ENCODE peak calls at places on chromosomes 4 and X, in four cellular contexts. One of them, this sample, is unnamed.

GRCh38 chrX:95728446-95728845 is 956.2 kb upstream of the DIAPH2 start:
- DNase-seq in H1: no peak
- DNase-seq in K562: no peak
- DNase-seq in A549: no peak
- DNase-seq in this sample: no peak

GRCh38 chrX:18871161-18871880 is 112.6 kb downstream of the PHKA2 start:
- DNase-seq in H1: no peak
- DNase-seq in A549: no peak
- DNase-seq in K562: no peak
- DNase-seq in this sample: no peak

GRCh38 chrX:110491846-110492620 is 133.4 kb downstream of the RTL9 start:
- DNase-seq in A549: no peak
- DNase-seq in H1: no peak
- DNase-seq in K562: no peak
- DNase-seq in this sample: no peak

GRCh38 chr4:149701733-149702132 is 113.9 kb downstream of the IQCM start:
- DNase-seq in K562: no peak
- DNase-seq in A549: no peak
- DNase-seq in H1: no peak
- DNase-seq in this sample: no peak

GRCh38 chr4:140653718-140654515 is 85.2 kb upstream of the UCP1 start:
- DNase-seq in H1: no peak
- DNase-seq in A549: no peak
- DNase-seq in K562: no peak
- DNase-seq in this sample: no peak

GRCh38 chr4:111630705-111631104 is 514.5 kb upstream of the FAM241A start:
- DNase-seq in K562: no peak
- DNase-seq in H1: no peak
- DNase-seq in A549: no peak
- DNase-seq in this sample: peak

GRCh38 chrX:20487227-20487626 is 220.5 kb upstream of the RPS6KA3 start:
- DNase-seq in A549: no peak
- DNase-seq in K562: no peak
- DNase-seq in H1: no peak
- DNase-seq in this sample: no peak

GRCh38 chr4:4735870-4736269 is 123.6 kb upstream of the MSX1 start:
- DNase-seq in K562: no peak
- DNase-seq in H1: no peak
- DNase-seq in A549: no peak
- DNase-seq in this sample: no peak

GRCh38 chrX:34632404-34632803 is 24.7 kb downstream of the TMEM47 start:
- DNase-seq in H1: no peak
- DNase-seq in K562: no peak
- DNase-seq in A549: no peak
- DNase-seq in this sample: no peak

GRCh38 chr4:91681544-91681943 is 622.2 kb upstream of the GRID2 start:
- DNase-seq in A549: no peak
- DNase-seq in K562: no peak
- DNase-seq in H1: no peak
- DNase-seq in this sample: no peak

GRCh38 chr4:102259702-102260101 is 85.6 kb downstream of the SLC39A8 start:
- DNase-seq in A549: no peak
- DNase-seq in H1: no peak
- DNase-seq in K562: no peak
- DNase-seq in this sample: no peak

GRCh38 chrX:11097920-11098319 is 13.2 kb upstream of the HCCS start:
- DNase-seq in H1: no peak
- DNase-seq in A549: no peak
- DNase-seq in K562: no peak
- DNase-seq in this sample: peak

GRCh38 chrX:45771114-45771513 is 570.4 kb upstream of the DIPK2B start:
- DNase-seq in A549: peak
- DNase-seq in K562: no peak
- DNase-seq in H1: no peak
- DNase-seq in this sample: peak

GRCh38 chr4:6177587-6178197 is 22.7 kb downstream of the JAKMIP1 start:
- DNase-seq in H1: no peak
- DNase-seq in A549: peak
- DNase-seq in K562: peak
- DNase-seq in this sample: no peak

GRCh38 chrX:46551494-46552128 is 6.4 kb upstream of the ZNF674 start:
- DNase-seq in H1: no peak
- DNase-seq in K562: no peak
- DNase-seq in A549: no peak
- DNase-seq in this sample: no peak

GRCh38 chr4:87851332-87851731 is 18.6 kb downstream of the MEPE start:
- DNase-seq in K562: no peak
- DNase-seq in A549: no peak
- DNase-seq in H1: no peak
- DNase-seq in this sample: no peak

GRCh38 chr4:177461606-177462005 is 19.4 kb upstream of the AGA start:
- DNase-seq in H1: no peak
- DNase-seq in K562: no peak
- DNase-seq in A549: no peak
- DNase-seq in this sample: no peak

GRCh38 chr4:88761861-88762523 is 64.4 kb upstream of the NAP1L5 start:
- DNase-seq in K562: no peak
- DNase-seq in H1: no peak
- DNase-seq in A549: no peak
- DNase-seq in this sample: peak

GRCh38 chrX:68758671-68759070 is 70.2 kb upstream of the EFNB1 start:
- DNase-seq in K562: no peak
- DNase-seq in H1: no peak
- DNase-seq in A549: no peak
- DNase-seq in this sample: no peak

GRCh38 chrX:102784550-102784949 is 64.0 kb downstream of the GPRASP3 start:
- DNase-seq in K562: no peak
- DNase-seq in A549: no peak
- DNase-seq in H1: no peak
- DNase-seq in this sample: no peak

GRCh38 chr4:74088396-74088795 is 10.6 kb downstream of the CXCL2 start:
- DNase-seq in H1: no peak
- DNase-seq in A549: no peak
- DNase-seq in K562: no peak
- DNase-seq in this sample: no peak

GRCh38 chrX:37453821-37454220 is 104.7 kb downstream of the PRRG1 start:
- DNase-seq in H1: no peak
- DNase-seq in K562: no peak
- DNase-seq in A549: no peak
- DNase-seq in this sample: no peak

GRCh38 chrX:48461830-48462229 is 8.2 kb downstream of the SLC38A5 start:
- DNase-seq in K562: no peak
- DNase-seq in A549: no peak
- DNase-seq in H1: no peak
- DNase-seq in this sample: no peak

DNA sequence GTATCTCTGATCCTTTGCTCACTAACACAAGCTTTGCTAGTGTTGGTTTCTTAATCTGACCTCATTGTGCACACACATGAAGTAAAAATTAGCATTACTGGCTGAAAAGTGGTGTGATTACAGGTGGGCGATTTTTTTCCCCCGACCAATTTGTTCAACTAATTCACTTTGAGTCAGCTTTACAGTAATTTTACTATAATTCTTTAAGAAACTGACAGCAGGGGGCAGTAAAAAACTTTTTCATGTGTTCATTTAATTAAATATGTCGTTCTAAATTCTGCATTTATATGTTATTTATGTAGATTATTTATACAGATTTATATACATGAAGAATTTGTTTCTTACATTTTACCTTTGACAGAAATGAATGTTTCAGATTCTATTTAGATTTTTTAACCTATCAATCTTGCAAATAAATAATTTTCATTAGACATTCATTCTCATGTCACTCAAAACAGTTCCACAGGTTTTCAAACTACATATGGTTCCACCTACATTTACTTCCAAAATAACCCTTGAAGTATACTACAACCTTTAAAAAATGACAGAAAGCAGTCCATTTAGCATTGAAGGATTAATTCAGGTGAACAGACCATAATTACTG is 17.5 kb downstream of the PALLD start:
- DNase-seq in H1: no peak
- DNase-seq in A549: no peak
- DNase-seq in K562: peak
- DNase-seq in this sample: peak
- TF ChIP-seq PHF8 in H1: no peak
- TF ChIP-seq PHF8 in A549: no peak
- TF ChIP-seq PHF8 in K562: no peak
- TF ChIP-seq PHF8 in this sample: no peak

GRCh38 chr4:15042529-15043167 is 40.4 kb downstream of the CPEB2 start:
- DNase-seq in A549: no peak
- DNase-seq in K562: no peak
- DNase-seq in H1: no peak
- DNase-seq in this sample: no peak

GRCh38 chr4:15037923-15038541 is 35.8 kb downstream of the CPEB2 start:
- DNase-seq in A549: no peak
- DNase-seq in K562: no peak
- DNase-seq in H1: no peak
- DNase-seq in this sample: no peak

GRCh38 chr4:15040916-15041463 is 38.7 kb downstream of the CPEB2 start:
- DNase-seq in H1: no peak
- DNase-seq in A549: no peak
- DNase-seq in K562: no peak
- DNase-seq in this sample: no peak

GRCh38 chr4:15043922-15044321 is 41.6 kb downstream of the CPEB2 start:
- DNase-seq in K562: no peak
- DNase-seq in A549: no peak
- DNase-seq in H1: no peak
- DNase-seq in this sample: no peak

GRCh38 chr4:15043226-15043625 is 40.9 kb downstream of the CPEB2 start:
- DNase-seq in A549: peak
- DNase-seq in K562: peak
- DNase-seq in H1: no peak
- DNase-seq in this sample: peak
- TF ChIP-seq PHF8 in A549: no peak
- TF ChIP-seq PHF8 in K562: no peak
- TF ChIP-seq PHF8 in H1: no peak
- TF ChIP-seq PHF8 in this sample: no peak

GRCh38 chrX:125492439-125492838 is 172.8 kb downstream of the TEX13C start:
- DNase-seq in K562: peak
- DNase-seq in H1: no peak
- DNase-seq in A549: no peak
- DNase-seq in this sample: no peak

GRCh38 chrX:125497667-125498066 is 178.0 kb downstream of the TEX13C start:
- DNase-seq in K562: no peak
- DNase-seq in H1: no peak
- DNase-seq in A549: no peak
- DNase-seq in this sample: no peak
- TF ChIP-seq PHF8 in K562: no peak
- TF ChIP-seq PHF8 in H1: no peak
- TF ChIP-seq PHF8 in A549: no peak
- TF ChIP-seq PHF8 in this sample: no peak

GRCh38 chr4:114606240-114606639 is 7.6 kb downstream of the UGT8 start:
- DNase-seq in H1: no peak
- DNase-seq in A549: no peak
- DNase-seq in K562: no peak
- DNase-seq in this sample: no peak
- TF ChIP-seq PHF8 in H1: no peak
- TF ChIP-seq PHF8 in A549: no peak
- TF ChIP-seq PHF8 in K562: no peak
- TF ChIP-seq PHF8 in this sample: no peak

DNA sequence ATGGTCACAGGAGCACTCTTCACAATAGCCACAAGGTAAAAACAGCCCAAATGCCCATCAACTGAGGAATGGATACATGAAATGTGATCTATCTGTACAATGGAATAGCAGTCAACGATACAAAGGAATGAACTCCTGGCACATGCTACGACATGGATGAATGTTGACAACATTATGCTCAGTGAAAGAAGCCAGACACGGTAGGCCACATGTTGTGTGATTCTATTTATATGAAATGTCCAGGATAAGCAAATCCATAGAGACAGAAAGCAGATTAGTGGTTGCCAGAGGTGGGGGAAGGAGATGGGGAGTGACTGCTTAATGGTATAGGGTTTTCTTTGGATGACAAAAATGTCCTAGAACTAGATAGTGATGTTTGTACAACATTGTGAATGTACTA is 58.7 kb upstream of the GPM6B start:
- DNase-seq in H1: no peak
- DNase-seq in A549: no peak
- DNase-seq in K562: no peak
- DNase-seq in this sample: no peak
- TF ChIP-seq PHF8 in H1: no peak
- TF ChIP-seq PHF8 in A549: no peak
- TF ChIP-seq PHF8 in K562: no peak
- TF ChIP-seq PHF8 in this sample: no peak

This sample was measured in HepG2.